ENCODE peak calls at places on chromosomes 3 and 15, in nine cellular contexts. A is BE2C, H is breast epithelium, J is GM23338, W is IMR-90, G is HCT116, O is fibroblast of mammary gland, M is colonic mucosa, Y is K562. F is an unnamed sample.

GRCh38 chr15:95990833-95991232 is 339.7 kb upstream of the NR2F2 start:
- DNase-seq in A (no peak), H (no peak), J (no peak), W (no peak), G (no peak), O (no peak), M (no peak), Y (no peak), F (no peak)

GRCh38 chr3:188320757-188321156 is 166.8 kb downstream of the LPP start:
- DNase-seq in A (no peak), H (no peak), J (no peak), W (peak), G (no peak), O (peak), M (no peak), Y (no peak), F (no peak)

GRCh38 chr15:74399100-74399499 is 31.7 kb upstream of the CYP11A1 start:
- DNase-seq in A (no peak), H (no peak), J (no peak), W (no peak), G (no peak), O (no peak), M (no peak), Y (no peak), F (no peak)

GRCh38 chr3:140635276-140635675 is 42.6 kb upstream of the TRIM42 start:
- DNase-seq in A (no peak), H (no peak), J (no peak), W (no peak), G (no peak), O (no peak), M (no peak), Y (no peak), F (no peak)

GRCh38 chr3:58994746-58995330 is 55.0 kb downstream of the CFAP20DC start:
- DNase-seq in A (peak), H (no peak), J (peak), W (peak), G (peak), O (peak), M (peak), Y (peak), F (no peak)

GRCh38 chr3:31802981-31803380 is 178.1 kb downstream of the OSBPL10 start:
- DNase-seq in A (no peak), H (no peak), J (no peak), W (no peak), G (no peak), O (no peak), M (no peak), Y (no peak), F (no peak)

GRCh38 chr3:117398166-117398954 is 688.8 kb downstream of the TUSC7 start:
- DNase-seq in A (no peak), H (no peak), J (peak), W (no peak), G (no peak), O (no peak), M (no peak), Y (no peak), F (no peak)

GRCh38 chr3:24573576-24573975 is 78.9 kb upstream of the THRB start:
- DNase-seq in A (no peak), H (no peak), J (no peak), W (no peak), G (no peak), O (peak), M (no peak), Y (no peak), F (no peak)

GRCh38 chr3:37907906-37908305 is 46.2 kb downstream of the CTDSPL start:
- DNase-seq in A (no peak), H (no peak), J (no peak), W (no peak), G (no peak), O (no peak), M (no peak), Y (no peak), F (no peak)

GRCh38 chr3:169774186-169774585 is 990 bp downstream of the MYNN start:
- DNase-seq in A (no peak), H (no peak), J (peak), W (peak), G (no peak), O (no peak), M (no peak), Y (no peak), F (no peak)

GRCh38 chr15:95804484-95804883 is 526.0 kb upstream of the NR2F2 start:
- DNase-seq in A (no peak), H (no peak), J (no peak), W (no peak), G (no peak), O (no peak), M (no peak), Y (no peak), F (no peak)

GRCh38 chr3:179272385-179272784 is 21.5 kb upstream of the KCNMB3 start:
- DNase-seq in A (peak), H (no peak), J (no peak), W (peak), G (peak), O (peak), M (no peak), Y (no peak), F (no peak)
- TF ChIP-seq CTCF in A (peak), H (no peak), J (peak), W (peak), G (peak), O (peak), M (no peak), Y (no peak), F (no peak)

GRCh38 chr3:22684739-22685138 is 518.4 kb upstream of the UBE2E2 start:
- DNase-seq in A (no peak), H (no peak), J (no peak), W (no peak), G (no peak), O (no peak), M (no peak), Y (no peak), F (no peak)

GRCh38 chr3:22691407-22691806 is 511.7 kb upstream of the UBE2E2 start:
- DNase-seq in A (no peak), H (no peak), J (peak), W (no peak), G (no peak), O (no peak), M (no peak), Y (no peak), F (no peak)

DNA sequence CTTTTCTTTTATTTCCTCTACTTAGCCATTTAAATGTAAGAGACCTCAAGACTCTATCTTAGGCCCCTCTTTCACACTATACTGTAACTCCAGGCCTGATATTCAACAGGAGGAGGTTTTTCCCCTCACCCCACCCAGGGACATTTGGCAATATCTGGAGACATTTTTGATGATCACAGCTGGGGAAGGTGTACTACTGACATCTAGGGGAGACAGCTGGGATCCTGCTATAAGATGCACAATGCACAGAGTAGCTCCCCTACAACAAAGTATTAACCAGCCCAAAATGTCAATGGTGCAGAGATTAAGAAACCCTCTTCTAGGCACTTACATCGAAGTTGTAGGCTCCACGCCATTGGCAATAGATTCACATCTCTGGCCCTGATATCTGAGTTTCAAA is 517.5 kb upstream of the UBE2E2 start:
- DNase-seq in A (no peak), H (no peak), J (peak), W (no peak), G (no peak), O (peak), M (no peak), Y (no peak), F (no peak)
- TF ChIP-seq CTCF in A (no peak), H (no peak), J (peak), W (no peak), G (no peak), O (peak), M (no peak), Y (no peak), F (no peak)

GRCh38 chr15:88344786-88345185 is 88.2 kb upstream of the NTRK3 start:
- DNase-seq in A (no peak), H (no peak), J (no peak), W (no peak), G (no peak), O (no peak), M (no peak), Y (no peak), F (no peak)

GRCh38 chr15:88345962-88346361 is 89.4 kb upstream of the NTRK3 start:
- DNase-seq in A (no peak), H (no peak), J (no peak), W (no peak), G (no peak), O (no peak), M (no peak), Y (no peak), F (no peak)

GRCh38 chr15:88348579-88349255 is 92.2 kb upstream of the NTRK3 start:
- DNase-seq in A (no peak), H (no peak), J (no peak), W (no peak), G (no peak), O (no peak), M (no peak), Y (no peak), F (no peak)
- TF ChIP-seq CTCF in A (no peak), H (no peak), J (no peak), W (no peak), G (no peak), O (no peak), M (no peak), Y (no peak), F (no peak)

DNA sequence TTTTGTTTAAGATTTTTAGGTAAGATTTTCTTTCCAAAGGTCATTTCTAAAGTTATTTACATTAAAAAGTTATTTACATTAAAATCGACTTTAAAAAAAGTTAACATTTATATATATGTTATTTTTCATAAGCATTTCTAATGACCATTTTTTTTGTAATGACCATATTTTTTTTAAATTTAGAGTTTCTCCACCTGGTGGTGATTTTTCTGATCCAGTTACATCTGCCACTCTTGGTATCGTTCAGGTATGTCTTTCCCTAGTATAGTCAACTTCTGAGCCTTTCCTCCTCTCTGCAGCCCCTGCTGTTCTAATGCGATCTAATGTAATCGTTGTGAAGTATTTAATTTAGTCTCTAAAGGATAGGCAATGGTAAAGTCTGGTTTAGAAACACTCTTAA is 42.9 kb upstream of the GRAMD1C start:
- DNase-seq in A (no peak), H (no peak), J (no peak), W (no peak), G (no peak), O (no peak), M (no peak), Y (peak), F (no peak)
- TF ChIP-seq CTCF in A (no peak), H (no peak), J (no peak), W (no peak), G (no peak), O (no peak), M (no peak), Y (no peak), F (peak)

F was measured in mesothelial cell of epicardium.